ENCODE peak calls at places on chromosomes 6 and 20, in eight cellular contexts. M, R, G, K, H, J, B and I are unnamed samples.

GRCh38 chr6:122790740-122791679 is 2.0 kb downstream of the SMPDL3A start:
- DNase-seq in R (no peak), H (no peak), M (no peak), G (peak; percentile 13), B (no peak), K (no peak), J (no peak), I (no peak)

GRCh38 chr20:43579861-43580793 is 10.6 kb upstream of the IFT52 start:
- DNase-seq in J (no peak), K (no peak), H (peak; percentile 39), R (no peak), M (no peak), G (no peak), B (no peak), I (no peak)

GRCh38 chr6:78746457-78746856 is 120.9 kb upstream of the IRAK1BP1 start:
- DNase-seq in B (no peak), J (peak; percentile 75), G (peak; percentile 4), K (no peak), H (no peak), M (no peak), R (no peak), I (no peak)

GRCh38 chr20:8246153-8246552 is 114.1 kb downstream of the PLCB1 start:
- DNase-seq in K (no peak), R (no peak), G (no peak), B (no peak), J (no peak), M (no peak), H (no peak), I (no peak)

GRCh38 chr20:36872857-36873256 is 3.1 kb upstream of the TLDC2 start:
- DNase-seq in R (no peak), G (no peak), J (no peak), H (no peak), B (no peak), M (no peak), K (no peak), I (no peak)

GRCh38 chr6:110325197-110325596 is 33.0 kb downstream of the METTL24 start:
- DNase-seq in K (no peak), M (no peak), J (peak; percentile 12), B (no peak), R (no peak), H (no peak), G (peak; percentile 85), I (no peak)

GRCh38 chr20:47274449-47275108 is 81.9 kb downstream of the ZMYND8 start:
- DNase-seq in B (peak; percentile 67), G (peak; percentile 97), H (no peak), M (no peak), J (peak; percentile 97), R (no peak), K (peak; percentile 96), I (no peak)

GRCh38 chr6:43171284-43172126 is 436 bp downstream of the SRF start:
- DNase-seq in B (no peak), M (peak; percentile 70), H (peak; percentile 95), J (no peak), K (peak; percentile 44), R (no peak), G (no peak), I (no peak)

GRCh38 chr6:33606642-33607041 is 14.5 kb upstream of the ITPR3 start:
- DNase-seq in G (no peak), H (no peak), J (no peak), K (no peak), B (no peak), R (no peak), M (no peak), I (no peak)

GRCh38 chr6:36129889-36130671 is at the start of gene MAPK13:
- DNase-seq in H (no peak), B (no peak), R (peak; percentile 59), G (peak; percentile 40), J (peak; percentile 15), K (peak; percentile 37), M (peak; percentile 48), I (peak; percentile 80)

GRCh38 chr6:9745476-9745875 is 669.4 kb downstream of the TFAP2A start:
- DNase-seq in R (no peak), K (no peak), H (no peak), G (peak; percentile 7), J (peak; percentile 39), B (no peak), M (no peak), I (no peak)

GRCh38 chr20:59141818-59142581 is 21.6 kb upstream of the ZNF831 start:
- DNase-seq in H (peak; percentile 39), M (peak; percentile 72), K (no peak), B (no peak), G (peak; percentile 2), R (no peak), J (no peak), I (peak; percentile 83)

GRCh38 chr20:23776067-23776771 is 25.5 kb upstream of the CST1 start:
- DNase-seq in G (no peak), J (no peak), B (no peak), R (peak; percentile 78), M (peak; percentile 52), H (no peak), K (no peak), I (peak; percentile 86)

GRCh38 chr20:47263080-47263479 is 93.4 kb downstream of the ZMYND8 start:
- DNase-seq in G (no peak), J (no peak), B (no peak), K (no peak), M (no peak), R (no peak), H (no peak), I (no peak)

GRCh38 chr6:26304213-26305096 is 60.5 kb upstream of the BTN3A2 start:
- DNase-seq in M (peak; percentile 40), G (peak; percentile 70), B (peak; percentile 81), H (no peak), J (peak; percentile 56), K (no peak), R (no peak), I (no peak)

GRCh38 chr20:2631228-2631627 is 21.2 kb upstream of the NOP56 start:
- DNase-seq in K (no peak), B (no peak), H (no peak), M (no peak), R (no peak), J (no peak), G (no peak), I (no peak)

DNA sequence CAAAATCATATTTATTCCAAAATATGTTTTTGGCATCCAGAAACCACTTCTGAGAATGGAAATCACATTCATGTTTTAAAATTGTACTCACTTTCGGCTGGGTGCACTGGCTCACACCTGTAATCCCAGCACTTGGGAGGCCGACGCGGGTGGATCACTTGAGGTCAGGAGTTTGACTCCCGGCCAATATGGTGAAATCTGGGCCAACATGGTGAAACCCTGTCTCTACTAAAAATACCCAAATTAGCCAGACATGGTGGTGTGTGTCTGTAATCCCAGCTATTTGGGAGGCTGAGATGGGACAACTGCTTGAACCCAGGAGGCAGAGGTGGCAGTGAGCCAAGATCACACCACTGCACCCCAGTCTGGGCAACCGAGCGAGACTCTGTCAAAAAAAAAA is 580.7 kb downstream of the MAFB start:
- DNase-seq in K (no peak), H (no peak), B (no peak), G (no peak), M (no peak), J (no peak), R (no peak), I (no peak)
- TF ChIP-seq CTCF in K (no peak), H (no peak), B (no peak), G (no peak), M (no peak), J (no peak), R (no peak), I (no peak)

DNA sequence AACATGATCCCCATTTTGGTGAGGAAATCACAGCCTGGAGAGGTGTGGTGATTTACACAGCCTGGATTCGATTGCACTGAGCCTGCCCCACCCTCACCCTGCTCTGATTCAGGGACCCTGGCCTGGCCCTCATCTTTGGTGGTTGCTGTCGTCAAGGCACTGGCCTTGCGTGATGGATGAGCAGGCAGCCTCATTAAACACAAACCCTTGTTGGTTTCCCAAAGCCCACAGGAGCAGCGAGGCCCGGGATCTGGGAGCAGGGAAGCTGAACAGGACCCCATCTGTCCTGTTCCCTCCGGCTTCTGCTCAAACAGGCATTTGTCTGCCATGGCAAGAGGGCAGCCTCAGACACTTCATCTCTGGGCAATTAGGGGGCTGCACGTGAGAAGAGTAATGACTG is 70.9 kb downstream of the CHMP4B start:
- DNase-seq in M (no peak), K (no peak), R (no peak), H (no peak), J (no peak), B (no peak), G (no peak), I (no peak)
- H3K9ac ChIP-seq in M (no peak overlapping the region), K (no peak overlapping the region), R (no peak overlapping the region), H (no peak overlapping the region), J (no peak overlapping the region), B (no peak overlapping the region), G (no peak overlapping the region), I (no peak overlapping the region)

GRCh38 chr6:144327081-144327480 is 41.9 kb downstream of the UTRN start:
- DNase-seq in K (peak; percentile 72), B (no peak), J (no peak), G (no peak), R (no peak), H (no peak), M (no peak), I (no peak)

GRCh38 chr6:144330017-144330416 is 44.9 kb downstream of the UTRN start:
- DNase-seq in M (no peak), R (no peak), J (no peak), B (no peak), G (no peak), K (no peak), H (no peak), I (peak; percentile 53)

GRCh38 chr6:144331610-144332009 is 46.5 kb downstream of the UTRN start:
- DNase-seq in J (peak; percentile 94), H (no peak), R (no peak), M (no peak), B (no peak), G (peak; percentile 93), K (no peak), I (peak; percentile 65)

GRCh38 chr6:144332177-144332576 is 47.0 kb downstream of the UTRN start:
- DNase-seq in R (no peak), M (no peak), K (no peak), H (no peak), J (no peak), B (no peak), G (no peak), I (peak; percentile 29)

DNA sequence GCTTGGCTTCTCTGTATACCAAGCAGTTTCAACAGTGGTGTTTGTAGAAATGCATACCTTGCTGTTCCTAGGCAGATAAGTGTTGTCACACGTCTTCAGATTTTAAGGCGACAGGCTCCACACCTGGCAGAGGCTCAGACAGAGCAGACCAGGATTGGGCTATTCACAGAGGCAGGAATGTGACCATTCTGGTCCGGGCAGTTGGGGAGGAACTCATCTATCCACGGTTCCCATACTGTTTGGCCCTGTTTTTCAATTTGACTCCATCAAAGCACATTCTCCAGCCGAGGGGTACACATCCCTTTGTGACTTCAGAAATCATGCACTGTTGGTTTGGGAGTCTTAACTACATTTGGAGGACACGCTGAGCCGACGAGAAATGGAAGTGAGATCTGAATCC is 45.5 kb downstream of the UTRN start:
- DNase-seq in K (no peak), M (peak; percentile 30), H (no peak), G (no peak), R (peak; percentile 94), B (peak; percentile 51), J (no peak), I (peak; percentile 95)
- H3K27ac ChIP-seq in K (no peak overlapping the region), M (no peak overlapping the region), H (no peak overlapping the region), G (no peak overlapping the region), R (peak overlapping the region; percentile 93), B (peak overlapping the region; percentile 7), J (no peak overlapping the region), I (peak overlapping the region; percentile 52)

DNA sequence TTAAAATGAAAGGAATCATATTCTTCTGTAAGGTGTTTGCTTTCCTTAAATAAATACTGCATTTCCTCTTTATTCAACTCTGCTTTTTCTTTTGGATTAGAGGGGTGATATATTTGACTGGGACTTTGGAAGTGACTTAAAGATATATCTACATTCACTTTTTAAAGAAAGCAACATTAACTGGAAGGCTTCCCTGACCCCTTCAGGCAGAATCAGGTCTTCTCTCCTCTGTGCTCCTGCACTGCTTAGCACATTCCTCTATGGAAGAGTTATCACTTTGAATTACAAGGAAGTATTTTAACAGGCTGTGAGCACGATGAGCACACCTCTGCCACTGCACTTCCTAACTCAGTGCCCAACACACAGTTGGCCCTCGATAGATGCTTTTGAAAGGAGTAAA is 59.2 kb upstream of the POU3F2 start:
- DNase-seq in H (no peak), R (no peak), K (no peak), M (peak; percentile 19), B (no peak), J (no peak), G (no peak), I (no peak)
- TF ChIP-seq CTCF in H (no peak), R (peak; percentile 43), K (no peak), M (peak; percentile 39), B (no peak), J (no peak), G (no peak), I (peak; percentile 60)